ENCODE peak calls at places on chromosomes 16 and 17, in ten cellular contexts. E, B, M, A, F, J, U, G, D and C are unnamed samples.

GRCh38 chr16:27522173-27522707 is 27.5 kb downstream of the GTF3C1 start:
- DNase-seq in G (no peak), B (no peak), F (no peak), M (no peak), D (no peak), J (no peak), U (no peak), A (no peak), E (no peak), C (no peak)

GRCh38 chr17:77744268-77744988 is 214.1 kb upstream of the TNRC6C start:
- DNase-seq in G (no peak), B (no peak), A (no peak), D (no peak), E (no peak), M (no peak), J (no peak), U (no peak), F (no peak), C (no peak)

GRCh38 chr17:57586099-57586702 is 158.9 kb downstream of the CCDC182 start:
- DNase-seq in E (no peak), M (no peak), U (peak), G (peak), B (no peak), J (no peak), A (no peak), D (no peak), F (no peak), C (no peak)

GRCh38 chr16:2471016-2471652 is at the start of gene NTN3:
- DNase-seq in A (no peak), J (no peak), U (peak), D (no peak), G (no peak), E (no peak), M (no peak), F (no peak), B (no peak), C (no peak)

GRCh38 chr17:8698142-8699050 is 46.2 kb downstream of the CCDC42 start:
- DNase-seq in G (no peak), B (peak), U (no peak), J (peak), F (no peak), E (no peak), D (no peak), A (no peak), M (peak), C (no peak)

GRCh38 chr17:76076765-76077581 is 2.0 kb upstream of the ZACN start:
- DNase-seq in A (no peak), B (no peak), J (no peak), M (no peak), D (no peak), G (no peak), E (no peak), F (peak), U (no peak), C (no peak)

GRCh38 chr16:78478267-78478821 is 378.9 kb downstream of the WWOX start:
- DNase-seq in A (peak), U (peak), E (no peak), D (no peak), G (peak), F (peak), B (peak), M (no peak), J (no peak), C (no peak)

GRCh38 chr17:68519911-68520310 is 7.7 kb downstream of the PRKAR1A start:
- DNase-seq in J (no peak), A (no peak), F (no peak), U (no peak), B (no peak), D (no peak), M (no peak), G (no peak), E (no peak), C (no peak)

GRCh38 chr17:54760836-54761235 is 139.8 kb upstream of the TOM1L1 start:
- DNase-seq in B (no peak), J (no peak), M (no peak), G (no peak), U (no peak), A (no peak), F (no peak), E (no peak), D (no peak), C (no peak)

GRCh38 chr16:51549836-51550235 is 398.8 kb upstream of the SALL1 start:
- DNase-seq in U (no peak), G (no peak), F (no peak), A (no peak), E (no peak), B (no peak), M (no peak), J (no peak), D (no peak), C (no peak)

GRCh38 chr17:78899361-78900260 is 3.4 kb downstream of the CEP295NL start:
- DNase-seq in U (no peak), D (no peak), E (no peak), G (no peak), M (peak), F (no peak), A (no peak), J (no peak), B (no peak), C (no peak)

GRCh38 chr17:1820518-1821252 is 9.0 kb downstream of the SMYD4 start:
- DNase-seq in U (no peak), A (no peak), J (no peak), M (no peak), B (no peak), D (no peak), F (no peak), G (no peak), E (no peak), C (no peak)